ENCODE peak calls at places on chromosomes 16 and 17, in ten cellular contexts. One of them, this sample, is unnamed.

GRCh38 chr17:67238976-67239375 is 6.0 kb downstream of the HELZ start:
- DNase-seq in IMR-90: peak; percentile 48
- DNase-seq in body of pancreas: no peak
- DNase-seq in A549: no peak
- DNase-seq in prostate gland: no peak
- DNase-seq in GM12878: no peak
- DNase-seq in adrenal gland: no peak
- DNase-seq in stomach: no peak
- DNase-seq in transverse colon: no peak
- DNase-seq in heart left ventricle: no peak
- DNase-seq in this sample: no peak

GRCh38 chr16:31695667-31696066 is 168.0 kb downstream of the AHSP start:
- DNase-seq in prostate gland: no peak
- DNase-seq in A549: no peak
- DNase-seq in body of pancreas: no peak
- DNase-seq in transverse colon: no peak
- DNase-seq in heart left ventricle: no peak
- DNase-seq in IMR-90: no peak
- DNase-seq in GM12878: no peak
- DNase-seq in stomach: no peak
- DNase-seq in adrenal gland: no peak
- DNase-seq in this sample: no peak

GRCh38 chr17:39404542-39405378 is 3.3 kb upstream of the FBXL20 start:
- DNase-seq in GM12878: no peak
- DNase-seq in heart left ventricle: no peak
- DNase-seq in A549: peak; percentile 80
- DNase-seq in stomach: no peak
- DNase-seq in body of pancreas: no peak
- DNase-seq in transverse colon: no peak
- DNase-seq in adrenal gland: no peak
- DNase-seq in prostate gland: no peak
- DNase-seq in IMR-90: peak; percentile 91
- DNase-seq in this sample: no peak

GRCh38 chr17:66716236-66717026 is 118.5 kb upstream of the CACNG5 start:
- DNase-seq in A549: no peak
- DNase-seq in prostate gland: no peak
- DNase-seq in body of pancreas: no peak
- DNase-seq in GM12878: no peak
- DNase-seq in IMR-90: peak; percentile 21
- DNase-seq in heart left ventricle: no peak
- DNase-seq in stomach: no peak
- DNase-seq in adrenal gland: no peak
- DNase-seq in transverse colon: no peak
- DNase-seq in this sample: no peak

GRCh38 chr17:37640016-37640415 is 3.2 kb downstream of the DDX52 start:
- DNase-seq in transverse colon: no peak
- DNase-seq in A549: no peak
- DNase-seq in heart left ventricle: no peak
- DNase-seq in GM12878: no peak
- DNase-seq in stomach: no peak
- DNase-seq in prostate gland: no peak
- DNase-seq in adrenal gland: no peak
- DNase-seq in body of pancreas: no peak
- DNase-seq in IMR-90: no peak
- DNase-seq in this sample: no peak

GRCh38 chr16:3909791-3910583 is 29.5 kb upstream of the CREBBP start:
- DNase-seq in IMR-90: no peak
- DNase-seq in GM12878: no peak
- DNase-seq in transverse colon: no peak
- DNase-seq in heart left ventricle: no peak
- DNase-seq in A549: no peak
- DNase-seq in stomach: no peak
- DNase-seq in adrenal gland: no peak
- DNase-seq in prostate gland: no peak
- DNase-seq in body of pancreas: no peak
- DNase-seq in this sample: no peak

GRCh38 chr17:83148317-83149044 is 69.1 kb downstream of the METRNL start:
- DNase-seq in IMR-90: no peak
- DNase-seq in stomach: no peak
- DNase-seq in prostate gland: no peak
- DNase-seq in body of pancreas: no peak
- DNase-seq in GM12878: no peak
- DNase-seq in heart left ventricle: no peak
- DNase-seq in adrenal gland: no peak
- DNase-seq in A549: no peak
- DNase-seq in transverse colon: no peak
- DNase-seq in this sample: no peak

GRCh38 chr16:67430504-67431076 is 331 bp upstream of the HSD11B2 start:
- DNase-seq in heart left ventricle: no peak
- DNase-seq in body of pancreas: no peak
- DNase-seq in A549: peak; percentile 44
- DNase-seq in IMR-90: no peak
- DNase-seq in prostate gland: peak; percentile 70
- DNase-seq in transverse colon: peak; percentile 89
- DNase-seq in adrenal gland: peak; percentile 56
- DNase-seq in stomach: peak; percentile 65
- DNase-seq in GM12878: no peak
- DNase-seq in this sample: no peak

GRCh38 chr16:54027126-54027922 is 259.3 kb downstream of the IRX3 start:
- DNase-seq in stomach: no peak
- DNase-seq in GM12878: no peak
- DNase-seq in A549: no peak
- DNase-seq in IMR-90: peak; percentile 83
- DNase-seq in body of pancreas: no peak
- DNase-seq in transverse colon: no peak
- DNase-seq in heart left ventricle: no peak
- DNase-seq in prostate gland: no peak
- DNase-seq in adrenal gland: no peak
- DNase-seq in this sample: no peak

GRCh38 chr16:11586856-11587642 is at the start of gene LITAF:
- DNase-seq in transverse colon: peak; percentile 76
- DNase-seq in stomach: peak; percentile 78
- DNase-seq in A549: peak; percentile 67
- DNase-seq in heart left ventricle: peak; percentile 74
- DNase-seq in GM12878: no peak
- DNase-seq in adrenal gland: peak; percentile 53
- DNase-seq in body of pancreas: peak; percentile 70
- DNase-seq in prostate gland: peak; percentile 60
- DNase-seq in IMR-90: peak; percentile 42
- DNase-seq in this sample: peak; percentile 25

GRCh38 chr16:51393381-51394005 is 242.4 kb upstream of the SALL1 start:
- DNase-seq in A549: no peak
- DNase-seq in prostate gland: no peak
- DNase-seq in stomach: no peak
- DNase-seq in adrenal gland: no peak
- DNase-seq in GM12878: no peak
- DNase-seq in transverse colon: no peak
- DNase-seq in IMR-90: peak; percentile 51
- DNase-seq in heart left ventricle: no peak
- DNase-seq in body of pancreas: no peak
- DNase-seq in this sample: no peak

GRCh38 chr16:77307764-77308561 is 108.8 kb downstream of the SYCE1L start:
- DNase-seq in GM12878: no peak
- DNase-seq in body of pancreas: no peak
- DNase-seq in stomach: no peak
- DNase-seq in adrenal gland: no peak
- DNase-seq in heart left ventricle: no peak
- DNase-seq in transverse colon: no peak
- DNase-seq in IMR-90: peak; percentile 50
- DNase-seq in prostate gland: no peak
- DNase-seq in A549: peak; percentile 31
- DNase-seq in this sample: no peak

GRCh38 chr16:50276801-50277560 is 10.6 kb downstream of the ADCY7 start:
- DNase-seq in heart left ventricle: no peak
- DNase-seq in prostate gland: no peak
- DNase-seq in GM12878: no peak
- DNase-seq in body of pancreas: no peak
- DNase-seq in transverse colon: no peak
- DNase-seq in adrenal gland: no peak
- DNase-seq in stomach: no peak
- DNase-seq in A549: no peak
- DNase-seq in IMR-90: no peak
- DNase-seq in this sample: no peak

GRCh38 chr17:75754378-75755204 is 10.4 kb downstream of the GALK1 start:
- DNase-seq in adrenal gland: no peak
- DNase-seq in GM12878: no peak
- DNase-seq in stomach: no peak
- DNase-seq in body of pancreas: no peak
- DNase-seq in IMR-90: no peak
- DNase-seq in prostate gland: no peak
- DNase-seq in A549: no peak
- DNase-seq in transverse colon: no peak
- DNase-seq in heart left ventricle: no peak
- DNase-seq in this sample: no peak
- TF ChIP-seq POLR2A in adrenal gland: no peak
- TF ChIP-seq POLR2A in GM12878: peak; percentile 7
- TF ChIP-seq POLR2A in stomach: no peak
- TF ChIP-seq POLR2A in body of pancreas: no peak
- TF ChIP-seq POLR2A in IMR-90: no peak
- TF ChIP-seq POLR2A in prostate gland: no peak
- TF ChIP-seq POLR2A in A549: no peak
- TF ChIP-seq POLR2A in transverse colon: no peak
- TF ChIP-seq POLR2A in heart left ventricle: no peak
- TF ChIP-seq POLR2A in this sample: no peak

DNA sequence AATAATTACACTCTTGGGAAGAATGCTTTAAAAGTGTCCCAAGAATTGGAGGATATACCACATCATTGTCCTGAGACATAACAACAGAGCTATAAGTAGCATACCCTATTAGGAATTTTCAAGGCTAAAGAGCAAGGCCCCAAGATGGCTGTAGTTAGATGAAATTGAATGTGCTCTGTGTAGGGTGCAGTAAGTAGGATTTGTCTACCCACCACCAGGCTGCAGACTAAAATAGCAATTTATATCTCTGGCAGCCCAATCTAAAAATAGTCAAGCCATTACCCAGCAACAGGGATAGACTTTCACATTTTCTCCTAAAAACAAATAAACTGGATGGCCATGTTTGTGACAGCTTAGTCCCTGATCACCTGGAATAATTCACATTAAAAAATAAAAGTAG is 5.6 kb downstream of the MMD start:
- DNase-seq in stomach: no peak
- DNase-seq in IMR-90: no peak
- DNase-seq in body of pancreas: no peak
- DNase-seq in A549: no peak
- DNase-seq in GM12878: no peak
- DNase-seq in adrenal gland: no peak
- DNase-seq in prostate gland: no peak
- DNase-seq in heart left ventricle: no peak
- DNase-seq in transverse colon: no peak
- DNase-seq in this sample: no peak
- TF ChIP-seq CTCF in stomach: no peak
- TF ChIP-seq CTCF in IMR-90: no peak
- TF ChIP-seq CTCF in body of pancreas: no peak
- TF ChIP-seq CTCF in A549: no peak
- TF ChIP-seq CTCF in GM12878: no peak
- TF ChIP-seq CTCF in adrenal gland: no peak
- TF ChIP-seq CTCF in prostate gland: no peak
- TF ChIP-seq CTCF in heart left ventricle: no peak
- TF ChIP-seq CTCF in transverse colon: no peak
- TF ChIP-seq CTCF in this sample: no peak

GRCh38 chr17:41402161-41402560 is 4.8 kb upstream of the KRT31 start:
- DNase-seq in transverse colon: no peak
- DNase-seq in adrenal gland: no peak
- DNase-seq in A549: no peak
- DNase-seq in GM12878: no peak
- DNase-seq in prostate gland: no peak
- DNase-seq in heart left ventricle: no peak
- DNase-seq in body of pancreas: no peak
- DNase-seq in IMR-90: peak; percentile 20
- DNase-seq in stomach: no peak
- DNase-seq in this sample: no peak

GRCh38 chr17:41406205-41406604 is 8.8 kb upstream of the KRT31 start:
- DNase-seq in prostate gland: no peak
- DNase-seq in GM12878: no peak
- DNase-seq in adrenal gland: no peak
- DNase-seq in IMR-90: no peak
- DNase-seq in stomach: no peak
- DNase-seq in A549: no peak
- DNase-seq in body of pancreas: no peak
- DNase-seq in transverse colon: no peak
- DNase-seq in heart left ventricle: no peak
- DNase-seq in this sample: no peak

GRCh38 chr17:41407226-41407625 is 9.8 kb upstream of the KRT31 start:
- DNase-seq in body of pancreas: no peak
- DNase-seq in GM12878: no peak
- DNase-seq in IMR-90: no peak
- DNase-seq in A549: no peak
- DNase-seq in heart left ventricle: no peak
- DNase-seq in prostate gland: no peak
- DNase-seq in stomach: no peak
- DNase-seq in adrenal gland: no peak
- DNase-seq in transverse colon: no peak
- DNase-seq in this sample: no peak

GRCh38 chr17:41403409-41404023 is 6.1 kb upstream of the KRT31 start:
- DNase-seq in adrenal gland: no peak
- DNase-seq in heart left ventricle: no peak
- DNase-seq in IMR-90: no peak
- DNase-seq in stomach: no peak
- DNase-seq in transverse colon: no peak
- DNase-seq in prostate gland: no peak
- DNase-seq in GM12878: no peak
- DNase-seq in body of pancreas: no peak
- DNase-seq in A549: no peak
- DNase-seq in this sample: no peak

DNA sequence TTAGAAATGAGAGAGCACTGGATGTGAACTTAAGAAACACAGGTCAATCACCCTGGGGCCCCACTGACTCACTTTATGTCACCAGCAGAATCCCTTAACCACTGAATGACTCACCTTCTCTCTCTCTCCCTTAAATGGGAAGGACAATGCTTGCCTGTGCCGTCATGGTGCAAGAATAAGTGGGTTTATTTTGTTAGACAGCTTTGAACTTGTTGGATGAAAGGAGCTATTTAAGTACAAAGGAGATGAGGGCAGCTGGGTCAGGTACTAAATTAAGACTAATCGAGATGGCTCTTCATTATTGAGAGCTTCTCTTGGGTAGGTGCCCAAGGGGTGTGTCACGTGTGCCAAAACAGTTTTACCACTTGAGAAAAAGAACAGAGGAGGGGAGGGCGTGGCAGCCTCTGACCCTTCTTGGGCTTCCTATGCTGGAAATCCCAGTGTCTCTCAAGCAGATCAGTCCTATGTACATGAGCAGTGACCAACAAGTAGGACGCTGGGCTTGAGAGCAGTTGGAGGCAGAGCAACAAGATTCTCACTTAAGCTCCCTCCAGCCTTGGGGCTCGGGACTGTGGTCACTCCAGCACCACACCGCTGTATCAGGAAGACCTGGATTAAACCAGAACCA is 6.7 kb upstream of the KRT31 start:
- DNase-seq in A549: peak; percentile 77
- DNase-seq in GM12878: no peak
- DNase-seq in prostate gland: no peak
- DNase-seq in IMR-90: peak; percentile 97
- DNase-seq in body of pancreas: no peak
- DNase-seq in transverse colon: no peak
- DNase-seq in heart left ventricle: no peak
- DNase-seq in adrenal gland: peak; percentile 65
- DNase-seq in stomach: no peak
- DNase-seq in this sample: no peak
- TF ChIP-seq POLR2A in A549: no peak
- TF ChIP-seq POLR2A in GM12878: no peak
- TF ChIP-seq POLR2A in prostate gland: no peak
- TF ChIP-seq POLR2A in IMR-90: no peak
- TF ChIP-seq POLR2A in body of pancreas: no peak
- TF ChIP-seq POLR2A in transverse colon: no peak
- TF ChIP-seq POLR2A in heart left ventricle: no peak
- TF ChIP-seq POLR2A in adrenal gland: no peak
- TF ChIP-seq POLR2A in stomach: no peak
- TF ChIP-seq POLR2A in this sample: no peak

GRCh38 chr17:57833597-57833939 is 16.3 kb downstream of the MRPS23 start:
- DNase-seq in IMR-90: no peak
- DNase-seq in prostate gland: no peak
- DNase-seq in transverse colon: no peak
- DNase-seq in stomach: no peak
- DNase-seq in body of pancreas: no peak
- DNase-seq in heart left ventricle: no peak
- DNase-seq in adrenal gland: no peak
- DNase-seq in A549: no peak
- DNase-seq in GM12878: no peak
- DNase-seq in this sample: no peak
- TF ChIP-seq CTCF in IMR-90: no peak
- TF ChIP-seq CTCF in prostate gland: no peak
- TF ChIP-seq CTCF in transverse colon: no peak
- TF ChIP-seq CTCF in stomach: no peak
- TF ChIP-seq CTCF in body of pancreas: no peak
- TF ChIP-seq CTCF in heart left ventricle: no peak
- TF ChIP-seq CTCF in adrenal gland: peak; percentile 5
- TF ChIP-seq CTCF in A549: no peak
- TF ChIP-seq CTCF in GM12878: no peak
- TF ChIP-seq CTCF in this sample: peak; percentile 53

This sample was measured in gastrocnemius medialis.